ENCODE peak calls at places on chromosome 1, in six cellular contexts. O is heart left ventricle, U is HCT116, Z is neural progenitor cell, T is mammary epithelial cell, X is transverse colon. N is an unnamed sample. For H3K4me1, the result is how much of the 10 kb centered on the place peaks cover.

GRCh38 chr1:164320780-164321683 is 238.0 kb upstream of the PBX1 start:
- DNase-seq in O (peak), U (no peak), Z (peak), T (no peak), X (peak), N (peak)

GRCh38 chr1:219179293-219179692 is 5.6 kb downstream of the LYPLAL1 start:
- DNase-seq in O (no peak), U (no peak), Z (no peak), T (peak), X (no peak), N (no peak)

GRCh38 chr1:160494620-160495019 is 28.4 kb downstream of the SLAMF6 start:
- DNase-seq in O (no peak), U (peak), Z (peak), T (no peak), X (no peak), N (no peak)

GRCh38 chr1:204455063-204455830 is 39.4 kb downstream of the PIK3C2B start:
- DNase-seq in O (no peak), U (no peak), Z (peak), T (no peak), X (no peak), N (no peak)

GRCh38 chr1:215878128-215878527 is 311.0 kb downstream of the KCTD3 start:
- DNase-seq in O (no peak), U (no peak), Z (no peak), T (no peak), X (no peak), N (peak)

GRCh38 chr1:87560961-87561360 is 232.3 kb downstream of the LMO4 start:
- DNase-seq in O (no peak), U (no peak), Z (no peak), T (no peak), X (no peak), N (peak)

GRCh38 chr1:206050655-206051235 is 2.2 kb upstream of the RHEX start:
- DNase-seq in O (no peak), U (no peak), Z (no peak), T (peak), X (peak), N (no peak)

GRCh38 chr1:25899792-25900191 is 6.4 kb downstream of the STMN1 start:
- DNase-seq in O (no peak), U (no peak), Z (no peak), T (no peak), X (no peak), N (no peak)

GRCh38 chr1:162299018-162299417 is 77.6 kb downstream of the SPATA46 start:
- DNase-seq in O (no peak), U (no peak), Z (no peak), T (no peak), X (no peak), N (no peak)

GRCh38 chr1:246632584-246633168 is 66.4 kb downstream of the CNST start:
- DNase-seq in O (no peak), U (no peak), Z (peak), T (peak), X (no peak), N (peak)

GRCh38 chr1:5651496-5651895 is 340.7 kb downstream of the NPHP4 start:
- DNase-seq in O (no peak), U (no peak), Z (no peak), T (no peak), X (no peak), N (no peak)

GRCh38 chr1:19010995-19011696 is 54.7 kb upstream of the IFFO2 start:
- DNase-seq in O (no peak), U (peak), Z (peak), T (peak), X (peak), N (peak)

GRCh38 chr1:117820096-117820495 is 109.3 kb downstream of the GDAP2 start:
- DNase-seq in O (no peak), U (no peak), Z (no peak), T (no peak), X (no peak), N (no peak)

GRCh38 chr1:155135416-155136197 is at the start of gene SLC50A1:
- DNase-seq in O (peak), U (peak), Z (peak), T (peak), X (peak), N (peak)
- H3K4me1 ChIP-seq in O (half or more), U (half or more), Z (under half), T (under half), X (under half), N (under half)

DNA sequence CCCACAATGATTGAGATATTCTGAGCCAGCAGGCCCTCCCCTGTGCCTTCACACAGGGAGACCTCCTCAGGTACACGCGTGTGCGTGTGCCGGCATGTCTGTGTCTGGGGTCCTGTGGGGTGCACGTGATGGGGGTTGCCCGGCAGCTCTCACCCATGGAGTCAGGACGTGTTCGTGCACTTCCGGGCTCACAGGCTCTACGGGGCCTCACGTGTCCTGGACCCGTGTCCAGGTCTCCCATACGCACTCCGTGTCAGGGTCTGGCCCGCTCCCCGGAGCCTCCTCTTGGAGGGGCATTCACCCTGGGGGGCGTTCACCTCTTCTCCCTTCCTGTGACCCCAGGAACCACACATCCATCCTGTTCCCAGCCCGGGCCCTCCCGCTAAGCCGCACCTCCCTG is 13.1 kb downstream of the SAMD11 start:
- DNase-seq in O (no peak), U (no peak), Z (no peak), T (no peak), X (no peak), N (no peak)
- H3K4me1 ChIP-seq in O (under half), U (under half), Z (under half), T (under half), X (under half), N (under half)

GRCh38 chr1:20033396-20033795 is 36.6 kb upstream of the PLA2G5 start:
- DNase-seq in O (no peak), U (no peak), Z (no peak), T (peak), X (no peak), N (no peak)
- H3K4me1 ChIP-seq in O (under half), U (under half), Z (under half), T (under half), X (under half), N (under half)

GRCh38 chr1:167675440-167675839 is 45.4 kb downstream of the RCSD1 start:
- DNase-seq in O (no peak), U (no peak), Z (no peak), T (no peak), X (no peak), N (no peak)
- H3K4me1 ChIP-seq in O (under half), U (under half), Z (under half), T (under half), X (under half), N (under half)